ENCODE peak calls at places on chromosomes 7 and 10, in ten cellular contexts. One of them, this sample, is unnamed.

GRCh38 chr10:122271076-122271475 is at the start of gene BTBD16:
- DNase-seq in vagina: no peak
- DNase-seq in stomach: no peak
- DNase-seq in lower leg skin: peak
- DNase-seq in IMR-90: no peak
- DNase-seq in ovary: no peak
- DNase-seq in transverse colon: no peak
- DNase-seq in NB4: no peak
- DNase-seq in endothelial cell of umbilical vein: no peak
- DNase-seq in A549: no peak
- DNase-seq in this sample: no peak

GRCh38 chr10:921471-922414 is 9.8 kb downstream of the LARP4B start:
- DNase-seq in transverse colon: no peak
- DNase-seq in endothelial cell of umbilical vein: no peak
- DNase-seq in IMR-90: peak
- DNase-seq in ovary: no peak
- DNase-seq in lower leg skin: no peak
- DNase-seq in stomach: no peak
- DNase-seq in NB4: no peak
- DNase-seq in vagina: no peak
- DNase-seq in A549: no peak
- DNase-seq in this sample: no peak

GRCh38 chr10:88281592-88282268 is 301.4 kb downstream of the RNLS start:
- DNase-seq in A549: peak
- DNase-seq in endothelial cell of umbilical vein: peak
- DNase-seq in NB4: peak
- DNase-seq in IMR-90: peak
- DNase-seq in transverse colon: no peak
- DNase-seq in ovary: no peak
- DNase-seq in lower leg skin: no peak
- DNase-seq in stomach: no peak
- DNase-seq in vagina: no peak
- DNase-seq in this sample: no peak

GRCh38 chr7:127954371-127954770 is 76.9 kb downstream of the LRRC4 start:
- DNase-seq in stomach: no peak
- DNase-seq in IMR-90: no peak
- DNase-seq in transverse colon: no peak
- DNase-seq in A549: no peak
- DNase-seq in lower leg skin: no peak
- DNase-seq in NB4: no peak
- DNase-seq in vagina: no peak
- DNase-seq in endothelial cell of umbilical vein: peak
- DNase-seq in ovary: no peak
- DNase-seq in this sample: no peak

GRCh38 chr7:131424219-131424822 is 96.6 kb downstream of the MKLN1 start:
- DNase-seq in IMR-90: peak
- DNase-seq in vagina: no peak
- DNase-seq in transverse colon: no peak
- DNase-seq in lower leg skin: no peak
- DNase-seq in endothelial cell of umbilical vein: peak
- DNase-seq in ovary: no peak
- DNase-seq in NB4: peak
- DNase-seq in stomach: no peak
- DNase-seq in A549: peak
- DNase-seq in this sample: no peak

GRCh38 chr7:142436601-142437000 is 178.7 kb upstream of the PRSS58 start:
- DNase-seq in IMR-90: peak
- DNase-seq in vagina: no peak
- DNase-seq in endothelial cell of umbilical vein: peak
- DNase-seq in NB4: no peak
- DNase-seq in lower leg skin: no peak
- DNase-seq in A549: no peak
- DNase-seq in transverse colon: no peak
- DNase-seq in stomach: no peak
- DNase-seq in ovary: no peak
- DNase-seq in this sample: no peak

GRCh38 chr7:99203092-99203491 is 4.8 kb downstream of the KPNA7 start:
- DNase-seq in stomach: no peak
- DNase-seq in IMR-90: no peak
- DNase-seq in ovary: no peak
- DNase-seq in lower leg skin: no peak
- DNase-seq in transverse colon: no peak
- DNase-seq in endothelial cell of umbilical vein: no peak
- DNase-seq in A549: no peak
- DNase-seq in NB4: no peak
- DNase-seq in vagina: no peak
- DNase-seq in this sample: no peak

GRCh38 chr10:91607661-91608442 is 25.0 kb downstream of the PPP1R3C start:
- DNase-seq in NB4: no peak
- DNase-seq in A549: no peak
- DNase-seq in lower leg skin: peak
- DNase-seq in IMR-90: no peak
- DNase-seq in vagina: no peak
- DNase-seq in transverse colon: no peak
- DNase-seq in ovary: no peak
- DNase-seq in endothelial cell of umbilical vein: no peak
- DNase-seq in stomach: no peak
- DNase-seq in this sample: peak

GRCh38 chr10:25390733-25391132 is 215.9 kb downstream of the GPR158 start:
- DNase-seq in lower leg skin: no peak
- DNase-seq in transverse colon: no peak
- DNase-seq in NB4: no peak
- DNase-seq in vagina: no peak
- DNase-seq in ovary: no peak
- DNase-seq in A549: no peak
- DNase-seq in stomach: no peak
- DNase-seq in endothelial cell of umbilical vein: no peak
- DNase-seq in IMR-90: no peak
- DNase-seq in this sample: no peak

GRCh38 chr10:78541528-78542470 is 508.1 kb downstream of the RPS24 start:
- DNase-seq in A549: no peak
- DNase-seq in IMR-90: peak
- DNase-seq in endothelial cell of umbilical vein: no peak
- DNase-seq in vagina: no peak
- DNase-seq in lower leg skin: peak
- DNase-seq in transverse colon: peak
- DNase-seq in ovary: no peak
- DNase-seq in NB4: no peak
- DNase-seq in stomach: no peak
- DNase-seq in this sample: peak

GRCh38 chr10:13099666-13100348 is at the start of gene OPTN:
- DNase-seq in lower leg skin: peak
- DNase-seq in NB4: peak
- DNase-seq in transverse colon: peak
- DNase-seq in IMR-90: peak
- DNase-seq in stomach: peak
- DNase-seq in vagina: no peak
- DNase-seq in A549: peak
- DNase-seq in ovary: peak
- DNase-seq in endothelial cell of umbilical vein: peak
- DNase-seq in this sample: peak
- TF ChIP-seq POLR2A in lower leg skin: no peak
- TF ChIP-seq POLR2A in NB4: no peak
- TF ChIP-seq POLR2A in transverse colon: peak
- TF ChIP-seq POLR2A in IMR-90: peak
- TF ChIP-seq POLR2A in stomach: no peak
- TF ChIP-seq POLR2A in vagina: peak
- TF ChIP-seq POLR2A in A549: peak
- TF ChIP-seq POLR2A in ovary: peak
- TF ChIP-seq POLR2A in endothelial cell of umbilical vein: peak
- TF ChIP-seq POLR2A in this sample: no peak

GRCh38 chr7:37342170-37342569 is 106.5 kb downstream of the ELMO1 start:
- DNase-seq in vagina: no peak
- DNase-seq in NB4: peak
- DNase-seq in endothelial cell of umbilical vein: no peak
- DNase-seq in stomach: no peak
- DNase-seq in A549: no peak
- DNase-seq in ovary: no peak
- DNase-seq in IMR-90: no peak
- DNase-seq in transverse colon: no peak
- DNase-seq in lower leg skin: no peak
- DNase-seq in this sample: no peak

GRCh38 chr7:37346761-37347160 is 101.9 kb downstream of the ELMO1 start:
- DNase-seq in A549: no peak
- DNase-seq in NB4: no peak
- DNase-seq in ovary: no peak
- DNase-seq in vagina: no peak
- DNase-seq in transverse colon: no peak
- DNase-seq in lower leg skin: no peak
- DNase-seq in stomach: no peak
- DNase-seq in IMR-90: no peak
- DNase-seq in endothelial cell of umbilical vein: no peak
- DNase-seq in this sample: no peak

GRCh38 chr7:37341033-37341630 is 107.5 kb downstream of the ELMO1 start:
- DNase-seq in lower leg skin: no peak
- DNase-seq in vagina: no peak
- DNase-seq in ovary: no peak
- DNase-seq in NB4: peak
- DNase-seq in A549: no peak
- DNase-seq in transverse colon: no peak
- DNase-seq in stomach: no peak
- DNase-seq in IMR-90: no peak
- DNase-seq in endothelial cell of umbilical vein: no peak
- DNase-seq in this sample: no peak

GRCh38 chr7:37344886-37345579 is 103.6 kb downstream of the ELMO1 start:
- DNase-seq in stomach: no peak
- DNase-seq in A549: no peak
- DNase-seq in ovary: no peak
- DNase-seq in NB4: no peak
- DNase-seq in IMR-90: no peak
- DNase-seq in endothelial cell of umbilical vein: peak
- DNase-seq in transverse colon: no peak
- DNase-seq in vagina: no peak
- DNase-seq in lower leg skin: no peak
- DNase-seq in this sample: no peak

DNA sequence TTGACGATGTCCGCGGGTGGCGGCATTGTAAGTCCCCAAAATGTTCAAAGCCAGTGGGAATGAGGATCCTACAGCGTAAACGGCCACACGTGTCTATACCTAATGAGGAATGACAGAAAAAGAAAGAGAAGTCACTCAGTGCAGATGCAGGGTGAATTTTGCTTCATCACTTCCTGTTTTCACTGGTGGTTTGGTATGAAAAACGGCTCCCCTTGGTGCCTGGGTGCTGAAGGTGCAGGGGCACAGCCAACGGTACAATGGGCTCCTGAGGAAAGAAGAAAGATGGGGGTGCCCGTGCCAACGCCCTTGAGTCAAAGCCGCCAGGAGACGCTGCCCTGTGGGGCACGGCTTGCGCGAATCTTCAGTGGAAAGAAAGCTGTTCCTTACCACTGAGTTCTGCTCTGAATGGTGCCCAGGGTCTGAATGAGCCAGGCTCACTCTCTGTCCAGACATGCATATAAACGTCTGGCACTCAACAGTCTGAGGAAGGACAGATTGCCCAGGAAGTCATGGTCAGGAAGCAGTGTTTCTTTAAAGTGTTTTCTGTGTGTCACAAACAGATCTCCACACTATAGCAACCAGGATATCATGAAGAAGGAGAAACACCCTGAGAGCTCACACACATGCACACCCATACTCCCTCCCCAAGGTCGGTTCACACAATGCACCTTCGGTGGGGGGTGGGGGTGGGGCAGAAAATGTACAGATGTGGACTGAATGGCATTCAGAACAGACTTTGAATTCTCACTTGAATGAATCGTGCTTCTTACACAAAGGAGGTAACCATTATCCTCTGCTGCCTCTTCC is 105.8 kb downstream of the ELMO1 start:
- DNase-seq in ovary: no peak
- DNase-seq in NB4: peak
- DNase-seq in A549: no peak
- DNase-seq in IMR-90: no peak
- DNase-seq in endothelial cell of umbilical vein: peak
- DNase-seq in lower leg skin: no peak
- DNase-seq in stomach: peak
- DNase-seq in transverse colon: peak
- DNase-seq in vagina: no peak
- DNase-seq in this sample: no peak
- TF ChIP-seq CTCF in ovary: no peak
- TF ChIP-seq CTCF in NB4: peak
- TF ChIP-seq CTCF in A549: no peak
- TF ChIP-seq CTCF in IMR-90: no peak
- TF ChIP-seq CTCF in endothelial cell of umbilical vein: no peak
- TF ChIP-seq CTCF in lower leg skin: no peak
- TF ChIP-seq CTCF in stomach: no peak
- TF ChIP-seq CTCF in transverse colon: no peak
- TF ChIP-seq CTCF in vagina: no peak
- TF ChIP-seq CTCF in this sample: no peak

DNA sequence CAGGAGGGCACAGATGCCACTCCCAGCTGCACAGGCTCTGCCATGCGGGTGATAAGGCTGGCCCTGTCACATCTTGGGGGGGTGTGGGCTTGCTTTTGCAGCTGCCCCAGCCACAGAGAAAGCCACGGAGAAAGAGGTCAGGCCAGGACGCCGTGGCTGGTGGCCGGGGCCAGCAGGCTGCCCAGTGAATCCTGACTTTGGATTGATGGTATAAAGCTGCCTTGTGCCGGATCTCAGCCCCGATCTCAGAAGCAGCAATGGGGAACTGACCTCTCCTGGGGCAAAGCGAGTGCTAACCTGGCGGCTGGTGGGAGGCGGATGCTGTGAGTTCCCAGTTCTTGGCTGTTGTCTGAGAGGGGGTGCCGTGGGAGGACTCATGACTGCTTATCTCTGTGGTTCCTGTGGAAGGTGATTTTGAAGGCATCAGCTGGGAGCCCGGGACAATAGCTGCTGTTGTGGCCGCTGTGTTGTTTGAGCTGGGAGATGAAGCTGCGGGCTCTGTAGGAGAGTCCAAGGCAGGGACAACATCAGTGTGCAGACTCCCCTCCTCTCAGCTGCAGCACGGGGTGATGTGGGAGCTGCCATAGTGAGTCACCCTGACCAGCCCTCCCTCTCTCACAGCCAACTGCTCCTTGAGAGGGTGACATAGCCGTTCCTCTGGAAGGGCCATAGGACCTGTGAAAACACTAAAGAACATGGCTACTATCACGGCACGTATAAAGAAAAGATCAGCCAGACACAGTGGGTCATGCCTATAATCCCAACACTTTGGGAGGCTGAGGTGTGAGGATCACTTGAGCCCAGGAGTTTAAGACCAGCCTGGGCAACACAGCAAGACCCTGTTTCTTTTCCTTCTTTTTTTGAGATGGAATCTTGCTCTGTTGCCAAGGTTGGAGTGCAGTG is 17.0 kb downstream of the IL15RA start:
- DNase-seq in stomach: no peak
- DNase-seq in NB4: peak
- DNase-seq in vagina: no peak
- DNase-seq in endothelial cell of umbilical vein: no peak
- DNase-seq in ovary: no peak
- DNase-seq in lower leg skin: peak
- DNase-seq in A549: no peak
- DNase-seq in transverse colon: no peak
- DNase-seq in IMR-90: peak
- DNase-seq in this sample: peak
- TF ChIP-seq POLR2A in stomach: no peak
- TF ChIP-seq POLR2A in NB4: no peak
- TF ChIP-seq POLR2A in vagina: no peak
- TF ChIP-seq POLR2A in endothelial cell of umbilical vein: no peak
- TF ChIP-seq POLR2A in ovary: no peak
- TF ChIP-seq POLR2A in lower leg skin: no peak
- TF ChIP-seq POLR2A in A549: no peak
- TF ChIP-seq POLR2A in transverse colon: no peak
- TF ChIP-seq POLR2A in IMR-90: no peak
- TF ChIP-seq POLR2A in this sample: no peak

GRCh38 chr7:2204446-2204845 is 28.3 kb downstream of the MAD1L1 start:
- DNase-seq in transverse colon: no peak
- DNase-seq in NB4: no peak
- DNase-seq in endothelial cell of umbilical vein: no peak
- DNase-seq in IMR-90: no peak
- DNase-seq in ovary: no peak
- DNase-seq in vagina: no peak
- DNase-seq in A549: no peak
- DNase-seq in lower leg skin: no peak
- DNase-seq in stomach: no peak
- DNase-seq in this sample: no peak
- TF ChIP-seq CTCF in transverse colon: no peak
- TF ChIP-seq CTCF in NB4: no peak
- TF ChIP-seq CTCF in endothelial cell of umbilical vein: no peak
- TF ChIP-seq CTCF in IMR-90: no peak
- TF ChIP-seq CTCF in ovary: no peak
- TF ChIP-seq CTCF in vagina: no peak
- TF ChIP-seq CTCF in A549: no peak
- TF ChIP-seq CTCF in lower leg skin: no peak
- TF ChIP-seq CTCF in stomach: no peak
- TF ChIP-seq CTCF in this sample: no peak